ENCODE peak calls at places on chromosomes 16 and 17, in six cellular contexts. C is NCI-H2107, E is psoas muscle, M is NCI-H1092 treated with DMSO at 0.1 percent for 48 hours, U is fibroblast of mammary gland, A is GM13977. H is an unnamed sample.

GRCh38 chr16:87441886-87442580 is 49.9 kb downstream of the MAP1LC3B start:
- DNase-seq in M (no peak), C (no peak), U (peak; percentile 46), A (no peak), E (peak; percentile 15), H (no peak)

GRCh38 chr17:28507567-28508195 is 1.5 kb downstream of the FOXN1 start:
- DNase-seq in A (no peak), U (no peak), E (no peak), C (no peak), M (no peak), H (no peak)

GRCh38 chr17:82835766-82836512 is 3.9 kb downstream of the ZNF750 start:
- DNase-seq in E (no peak), M (no peak), C (peak; percentile 65), A (no peak), U (no peak), H (no peak)

GRCh38 chr17:12859520-12859919 is 70.2 kb downstream of the ARHGAP44 start:
- DNase-seq in U (peak; percentile 28), E (no peak), C (no peak), M (no peak), A (no peak), H (no peak)

GRCh38 chr16:61435356-61435755 is 600.9 kb downstream of the CDH8 start:
- DNase-seq in C (no peak), A (no peak), U (no peak), E (no peak), M (no peak), H (no peak)

GRCh38 chr16:8548166-8548565 is 42.1 kb downstream of the TMEM114 start:
- DNase-seq in M (no peak), A (no peak), C (no peak), U (no peak), E (no peak), H (no peak)

GRCh38 chr16:79468236-79468635 is 132.3 kb downstream of the MAF start:
- DNase-seq in M (no peak), U (no peak), C (no peak), E (peak; percentile 62), A (no peak), H (no peak)

GRCh38 chr17:27762527-27763305 is 37.6 kb downstream of the NOS2 start:
- DNase-seq in E (no peak), M (no peak), U (peak; percentile 33), C (no peak), A (no peak), H (no peak)

GRCh38 chr17:14580494-14580893 is 279.6 kb downstream of the HS3ST3B1 start:
- DNase-seq in U (peak; percentile 73), C (no peak), A (no peak), M (no peak), E (no peak), H (no peak)

GRCh38 chr16:5027086-5027485 is 6.6 kb downstream of the NAGPA start:
- DNase-seq in C (no peak), A (no peak), M (no peak), U (no peak), E (peak; percentile 45), H (no peak)

GRCh38 chr16:23298290-23298689 is 3.8 kb upstream of the SCNN1B start:
- DNase-seq in M (no peak), A (no peak), U (no peak), E (no peak), C (no peak), H (no peak)

GRCh38 chr17:19650826-19651225 is 2.3 kb downstream of the ALDH3A2 start:
- DNase-seq in U (peak; percentile 49), E (no peak), A (no peak), C (no peak), M (no peak), H (no peak)

GRCh38 chr17:22507823-22508222 is 815.5 kb downstream of the KCNJ18 start:
- DNase-seq in C (no peak), U (no peak), E (no peak), A (no peak), M (no peak), H (peak; percentile 25)

GRCh38 chr16:65510850-65511249 is 389.0 kb upstream of the CDH11 start:
- DNase-seq in U (no peak), E (no peak), C (no peak), A (no peak), M (no peak), H (no peak)

GRCh38 chr17:31825961-31826691 is 32.9 kb downstream of the COPRS start:
- DNase-seq in A (no peak), E (peak; percentile 77), M (no peak), C (no peak), U (peak; percentile 54), H (no peak)

GRCh38 chr16:80938035-80938927 is 68.4 kb downstream of the CMC2 start:
- DNase-seq in A (no peak), U (peak; percentile 99), M (no peak), E (peak; percentile 63), C (no peak), H (peak; percentile 95)

GRCh38 chr17:75634754-75635609 is 1.7 kb downstream of the SMIM5 start:
- DNase-seq in A (no peak), M (no peak), U (no peak), E (no peak), C (no peak), H (no peak)

GRCh38 chr17:56320443-56320842 is 167.2 kb downstream of the ANKFN1 start:
- DNase-seq in A (no peak), C (no peak), U (no peak), M (no peak), E (no peak), H (no peak)

GRCh38 chr17:42248351-42249179 is 27.6 kb downstream of the STAT5B start:
- DNase-seq in C (peak; percentile 64), U (peak; percentile 94), A (peak; percentile 75), M (peak; percentile 77), E (peak; percentile 81), H (no peak)

GRCh38 chr17:45316271-45317112 is at the start of gene MAP3K14:
- DNase-seq in U (peak; percentile 54), A (no peak), C (no peak), E (peak; percentile 90), M (peak; percentile 78), H (no peak)

H was measured in vagina.